ENCODE peak calls at places on chromosome 21, in five cellular contexts. One of them, this sample, is unnamed.
A peak's percentile ranks its signal among the peaks of the same experiment; 100 is the strongest.

GRCh38 chr21:44567481-44568171 is 5.9 kb upstream of the KRTAP10-4 start:
- DNase-seq in body of pancreas: no peak
- DNase-seq in pancreas: no peak
- DNase-seq in fibroblast of lung: no peak
- DNase-seq in OCI-LY7: no peak
- DNase-seq in this sample: no peak

GRCh38 chr21:34073032-34073748 is at the start of the genes MRPS6 and SLC5A3:
- DNase-seq in fibroblast of lung: peak; percentile 79
- DNase-seq in body of pancreas: peak; percentile 89
- DNase-seq in pancreas: peak; percentile 90
- DNase-seq in OCI-LY7: peak; percentile 90
- DNase-seq in this sample: no peak

GRCh38 chr21:38323721-38324591 is 67.2 kb downstream of the KCNJ15 start:
- DNase-seq in fibroblast of lung: peak; percentile 96
- DNase-seq in body of pancreas: no peak
- DNase-seq in OCI-LY7: no peak
- DNase-seq in pancreas: no peak
- DNase-seq in this sample: peak; percentile 83

GRCh38 chr21:45982256-45982757 is 737 bp downstream of the COL6A1 start:
- DNase-seq in fibroblast of lung: no peak
- DNase-seq in pancreas: no peak
- DNase-seq in body of pancreas: no peak
- DNase-seq in OCI-LY7: no peak
- DNase-seq in this sample: no peak

GRCh38 chr21:45357436-45358260 is 47.3 kb upstream of the COL18A1 start:
- DNase-seq in fibroblast of lung: no peak
- DNase-seq in pancreas: no peak
- DNase-seq in OCI-LY7: no peak
- DNase-seq in body of pancreas: no peak
- DNase-seq in this sample: no peak

GRCh38 chr21:39927304-39927886 is 60.2 kb downstream of the PCP4 start:
- DNase-seq in OCI-LY7: no peak
- DNase-seq in body of pancreas: peak; percentile 15
- DNase-seq in pancreas: peak; percentile 26
- DNase-seq in fibroblast of lung: no peak
- DNase-seq in this sample: no peak

GRCh38 chr21:43736224-43736883 is 17.4 kb downstream of the PDXK start:
- DNase-seq in pancreas: no peak
- DNase-seq in fibroblast of lung: peak; percentile 62
- DNase-seq in body of pancreas: no peak
- DNase-seq in OCI-LY7: no peak
- DNase-seq in this sample: no peak

GRCh38 chr21:26490771-26491170 is 82.3 kb downstream of the CYYR1 start:
- DNase-seq in pancreas: no peak
- DNase-seq in fibroblast of lung: peak; percentile 58
- DNase-seq in OCI-LY7: no peak
- DNase-seq in body of pancreas: no peak
- DNase-seq in this sample: no peak

GRCh38 chr21:45480701-45481500 is 61.3 kb downstream of the SLC19A1 start:
- DNase-seq in pancreas: no peak
- DNase-seq in body of pancreas: no peak
- DNase-seq in OCI-LY7: no peak
- DNase-seq in fibroblast of lung: no peak
- DNase-seq in this sample: no peak

GRCh38 chr21:17513214-17514123 is 626 bp downstream of the CXADR start:
- DNase-seq in pancreas: peak; percentile 52
- DNase-seq in OCI-LY7: peak; percentile 57
- DNase-seq in body of pancreas: peak; percentile 54
- DNase-seq in fibroblast of lung: peak; percentile 61
- DNase-seq in this sample: no peak

GRCh38 chr21:27513016-27513415 is 546.1 kb upstream of the ADAMTS5 start:
- DNase-seq in OCI-LY7: no peak
- DNase-seq in pancreas: no peak
- DNase-seq in body of pancreas: no peak
- DNase-seq in fibroblast of lung: peak; percentile 47
- DNase-seq in this sample: no peak

GRCh38 chr21:43278766-43279577 is 110.2 kb downstream of the CRYAA start:
- DNase-seq in pancreas: no peak
- DNase-seq in body of pancreas: no peak
- DNase-seq in OCI-LY7: no peak
- DNase-seq in fibroblast of lung: no peak
- DNase-seq in this sample: no peak

GRCh38 chr21:34834852-34835501 is 166.2 kb downstream of the CLIC6 start:
- DNase-seq in OCI-LY7: no peak
- DNase-seq in pancreas: no peak
- DNase-seq in body of pancreas: no peak
- DNase-seq in fibroblast of lung: no peak
- DNase-seq in this sample: no peak

GRCh38 chr21:46150491-46151121 is 4.8 kb downstream of the FTCD start:
- DNase-seq in fibroblast of lung: no peak
- DNase-seq in body of pancreas: no peak
- DNase-seq in OCI-LY7: no peak
- DNase-seq in pancreas: no peak
- DNase-seq in this sample: no peak

GRCh38 chr21:16046625-16047340 is 317.0 kb downstream of the USP25 start:
- DNase-seq in fibroblast of lung: peak; percentile 54
- DNase-seq in body of pancreas: no peak
- DNase-seq in OCI-LY7: no peak
- DNase-seq in pancreas: no peak
- DNase-seq in this sample: no peak

GRCh38 chr21:46626536-46627302 is 8.8 kb upstream of the PRMT2 start:
- DNase-seq in body of pancreas: no peak
- DNase-seq in OCI-LY7: no peak
- DNase-seq in fibroblast of lung: no peak
- DNase-seq in pancreas: no peak
- DNase-seq in this sample: no peak

GRCh38 chr21:29221259-29221744 is 77.4 kb upstream of the BACH1 start:
- DNase-seq in fibroblast of lung: peak; percentile 100
- DNase-seq in body of pancreas: no peak
- DNase-seq in pancreas: peak; percentile 19
- DNase-seq in OCI-LY7: no peak
- DNase-seq in this sample: no peak

GRCh38 chr21:45517249-45518065 is 24.8 kb downstream of the SLC19A1 start:
- DNase-seq in fibroblast of lung: no peak
- DNase-seq in OCI-LY7: no peak
- DNase-seq in body of pancreas: no peak
- DNase-seq in pancreas: no peak
- DNase-seq in this sample: no peak

GRCh38 chr21:19244502-19245187 is 841.1 kb upstream of the TMPRSS15 start:
- DNase-seq in pancreas: no peak
- DNase-seq in body of pancreas: no peak
- DNase-seq in OCI-LY7: no peak
- DNase-seq in fibroblast of lung: no peak
- DNase-seq in this sample: no peak

GRCh38 chr21:31837613-31838390 is 35.0 kb upstream of the HUNK start:
- DNase-seq in pancreas: no peak
- DNase-seq in body of pancreas: no peak
- DNase-seq in OCI-LY7: peak; percentile 37
- DNase-seq in fibroblast of lung: no peak
- DNase-seq in this sample: no peak

GRCh38 chr21:38409907-38410306 is 88.4 kb downstream of the ERG start:
- DNase-seq in body of pancreas: no peak
- DNase-seq in fibroblast of lung: no peak
- DNase-seq in OCI-LY7: no peak
- DNase-seq in pancreas: no peak
- DNase-seq in this sample: no peak

GRCh38 chr21:38227401-38227800 is 29.4 kb upstream of the KCNJ15 start:
- DNase-seq in pancreas: no peak
- DNase-seq in body of pancreas: no peak
- DNase-seq in fibroblast of lung: no peak
- DNase-seq in OCI-LY7: no peak
- DNase-seq in this sample: no peak

GRCh38 chr21:45766501-45766900 is 123.0 kb downstream of the PCBP3 start:
- DNase-seq in fibroblast of lung: no peak
- DNase-seq in pancreas: no peak
- DNase-seq in OCI-LY7: no peak
- DNase-seq in body of pancreas: no peak
- DNase-seq in this sample: no peak

GRCh38 chr21:18913914-18914313 is 510.3 kb upstream of the TMPRSS15 start:
- DNase-seq in fibroblast of lung: no peak
- DNase-seq in pancreas: no peak
- DNase-seq in OCI-LY7: no peak
- DNase-seq in body of pancreas: no peak
- DNase-seq in this sample: no peak

GRCh38 chr21:46039891-46040660 is 57.8 kb upstream of the COL6A2 start:
- DNase-seq in body of pancreas: no peak
- DNase-seq in OCI-LY7: no peak
- DNase-seq in pancreas: no peak
- DNase-seq in fibroblast of lung: no peak
- DNase-seq in this sample: no peak

DNA sequence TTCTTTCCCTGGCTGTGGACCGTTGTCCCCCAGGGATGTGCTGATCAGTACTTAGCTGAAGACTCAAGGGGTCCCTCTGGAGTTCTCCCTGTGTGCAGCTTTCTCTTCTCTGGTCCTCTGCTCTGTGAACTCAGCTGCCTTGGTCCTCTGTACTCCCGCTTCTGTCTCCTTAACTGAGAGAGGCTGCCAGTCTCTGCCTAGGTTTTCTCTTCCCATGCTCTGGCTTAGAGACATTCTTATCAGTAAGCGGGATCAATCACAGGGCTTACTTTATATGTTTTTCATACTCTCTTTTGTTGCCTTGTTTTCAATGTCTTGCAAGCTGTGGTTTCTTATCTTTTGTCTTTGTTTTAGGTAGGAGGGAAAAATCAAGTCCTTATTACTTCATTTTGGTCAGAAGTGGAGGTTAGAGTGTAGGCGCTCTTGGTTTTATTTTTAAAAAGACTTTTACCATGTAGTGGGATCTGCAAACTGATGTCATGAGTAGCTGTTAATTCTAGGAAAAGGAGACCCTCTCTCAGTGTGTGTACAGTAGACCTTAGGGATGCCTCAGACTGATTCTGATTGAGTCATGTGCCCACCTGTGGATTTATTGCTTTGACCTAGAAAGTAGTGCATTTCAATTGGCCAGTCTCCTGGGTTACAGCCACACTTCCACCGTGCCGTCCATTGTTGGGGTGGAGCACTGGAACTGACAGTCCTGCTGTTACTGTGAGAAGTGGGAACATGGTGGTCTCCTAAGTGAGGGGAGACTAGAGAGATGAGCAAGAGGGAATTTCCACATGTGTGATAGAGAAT is 46.6 kb downstream of the TTC3 start:
- DNase-seq in body of pancreas: no peak
- DNase-seq in pancreas: no peak
- DNase-seq in OCI-LY7: no peak
- DNase-seq in fibroblast of lung: peak; percentile 25
- DNase-seq in this sample: no peak
- TF ChIP-seq CTCF in body of pancreas: no peak
- TF ChIP-seq CTCF in pancreas: no peak
- TF ChIP-seq CTCF in OCI-LY7: no peak
- TF ChIP-seq CTCF in fibroblast of lung: no peak
- TF ChIP-seq CTCF in this sample: no peak

DNA sequence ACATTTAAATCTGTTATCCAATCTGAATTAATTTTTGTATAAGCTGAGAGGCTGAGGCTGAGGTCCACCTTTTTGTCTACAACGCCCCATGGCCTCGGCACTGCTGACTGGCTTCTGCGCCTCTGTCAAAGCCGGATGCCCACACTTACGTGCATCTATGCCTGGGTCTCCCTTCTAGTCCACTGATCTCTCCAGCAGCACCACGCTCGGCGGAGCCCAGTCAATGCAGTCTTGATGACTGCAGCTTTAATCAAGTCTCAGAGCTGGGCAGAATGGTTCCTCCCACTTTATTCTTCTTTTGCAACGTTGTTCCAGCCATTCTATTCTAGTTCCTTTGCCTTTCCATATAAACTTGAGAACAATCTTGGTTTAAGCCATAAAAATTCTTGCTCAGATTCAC is 9.4 kb downstream of the PRDM15 start:
- DNase-seq in pancreas: no peak
- DNase-seq in body of pancreas: no peak
- DNase-seq in OCI-LY7: peak; percentile 69
- DNase-seq in fibroblast of lung: no peak
- DNase-seq in this sample: no peak
- H3K4me3 ChIP-seq in pancreas: no peak overlapping the region
- H3K4me3 ChIP-seq in body of pancreas: no peak overlapping the region
- H3K4me3 ChIP-seq in OCI-LY7: peak overlapping the region; percentile 41
- H3K4me3 ChIP-seq in fibroblast of lung: no peak overlapping the region
- H3K4me3 ChIP-seq in this sample: no peak overlapping the region

GRCh38 chr21:14956826-14957225 is 108.0 kb downstream of the NRIP1 start:
- DNase-seq in OCI-LY7: no peak
- DNase-seq in fibroblast of lung: peak; percentile 87
- DNase-seq in body of pancreas: no peak
- DNase-seq in pancreas: no peak
- DNase-seq in this sample: no peak

GRCh38 chr21:14955936-14956520 is 108.8 kb downstream of the NRIP1 start:
- DNase-seq in pancreas: no peak
- DNase-seq in OCI-LY7: no peak
- DNase-seq in body of pancreas: no peak
- DNase-seq in fibroblast of lung: no peak
- DNase-seq in this sample: no peak

GRCh38 chr21:14949603-14950002 is 115.2 kb downstream of the NRIP1 start:
- DNase-seq in OCI-LY7: no peak
- DNase-seq in body of pancreas: no peak
- DNase-seq in fibroblast of lung: no peak
- DNase-seq in pancreas: no peak
- DNase-seq in this sample: no peak

GRCh38 chr21:14957836-14958235 is 107.0 kb downstream of the NRIP1 start:
- DNase-seq in pancreas: no peak
- DNase-seq in fibroblast of lung: no peak
- DNase-seq in OCI-LY7: no peak
- DNase-seq in body of pancreas: no peak
- DNase-seq in this sample: no peak

DNA sequence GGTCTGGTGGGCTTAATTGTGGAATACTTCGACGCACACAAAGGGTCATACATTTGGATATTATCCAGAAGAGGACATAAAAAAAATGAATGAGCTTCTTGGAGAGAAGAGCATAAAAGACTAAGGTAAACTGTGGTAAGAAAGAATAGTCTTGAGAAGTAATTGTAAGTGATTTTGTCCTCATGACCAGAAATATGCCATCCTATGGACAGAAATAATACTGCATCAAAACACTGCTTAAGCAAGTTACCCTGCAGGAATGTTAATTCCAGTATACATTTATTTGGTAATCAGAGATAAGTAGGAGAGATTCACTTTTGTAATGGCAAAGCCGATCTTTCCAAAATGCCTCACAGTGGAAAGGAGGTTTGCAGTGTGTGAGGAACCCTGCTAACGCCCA is 111.9 kb downstream of the NRIP1 start:
- DNase-seq in OCI-LY7: no peak
- DNase-seq in fibroblast of lung: no peak
- DNase-seq in pancreas: no peak
- DNase-seq in body of pancreas: no peak
- DNase-seq in this sample: no peak
- TF ChIP-seq CTCF in OCI-LY7: no peak
- TF ChIP-seq CTCF in fibroblast of lung: no peak
- TF ChIP-seq CTCF in pancreas: no peak
- TF ChIP-seq CTCF in body of pancreas: no peak
- TF ChIP-seq CTCF in this sample: peak; percentile 27

DNA sequence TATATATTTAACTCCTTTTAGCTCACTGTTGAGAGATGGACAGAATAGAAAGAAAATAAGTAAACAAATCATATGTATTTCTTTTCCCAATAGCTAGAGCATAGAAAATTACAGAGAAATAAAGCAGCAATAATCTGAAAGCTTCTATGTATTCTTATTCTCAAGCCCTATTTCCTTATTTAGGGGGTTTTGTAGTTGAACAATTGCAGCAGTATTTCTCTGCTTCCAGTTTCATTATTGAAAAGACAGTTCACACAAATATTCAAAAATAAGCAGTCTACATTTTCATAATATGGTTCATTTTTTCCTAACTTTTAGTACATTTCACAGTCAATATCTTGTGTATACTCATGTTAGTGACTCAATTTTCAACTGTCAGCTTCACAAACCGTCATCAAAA is 638.2 kb downstream of the MRPL39 start:
- DNase-seq in OCI-LY7: no peak
- DNase-seq in pancreas: no peak
- DNase-seq in body of pancreas: no peak
- DNase-seq in fibroblast of lung: no peak
- DNase-seq in this sample: no peak
- H3K4me3 ChIP-seq in OCI-LY7: no peak overlapping the region
- H3K4me3 ChIP-seq in pancreas: no peak overlapping the region
- H3K4me3 ChIP-seq in body of pancreas: no peak overlapping the region
- H3K4me3 ChIP-seq in fibroblast of lung: no peak overlapping the region
- H3K4me3 ChIP-seq in this sample: no peak overlapping the region

This sample was measured in epithelial cell of proximal tubule.